ENCODE peak calls at places on chromosome 16, in five cellular contexts. E is NCI-H460; G is central memory CD8-positive, alpha-beta T cell; H is fibroblast of lung; X is EL. K is an unnamed sample.

GRCh38 chr16:55249936-55250335 is 74.1 kb upstream of the IRX6 start:
- DNase-seq in E (no peak), G (no peak), H (no peak), X (no peak), K (no peak)

GRCh38 chr16:11329080-11329491 is 16.2 kb upstream of the RMI2 start:
- DNase-seq in E (no peak), G (no peak), H (peak; percentile 50), X (peak; percentile 48), K (no peak)

GRCh38 chr16:30697264-30698138 is 1.5 kb upstream of the SRCAP start:
- DNase-seq in E (no peak), G (no peak), H (peak; percentile 9), X (no peak), K (no peak)

GRCh38 chr16:24729967-24730815 is 740 bp downstream of the TNRC6A start:
- DNase-seq in E (no peak), G (peak; percentile 13), H (no peak), X (peak; percentile 35), K (peak; percentile 17)

GRCh38 chr16:85383836-85384825 is 229.0 kb upstream of the GSE1 start:
- DNase-seq in E (no peak), G (no peak), H (no peak), X (no peak), K (no peak)

GRCh38 chr16:29876186-29876577 is 13.2 kb upstream of the CDIPT start:
- DNase-seq in E (no peak), G (no peak), H (no peak), X (peak; percentile 12), K (no peak)

GRCh38 chr16:3780570-3780969 is 63.2 kb upstream of the TRAP1 start:
- DNase-seq in E (peak; percentile 21), G (no peak), H (peak; percentile 12), X (peak; percentile 7), K (no peak)

GRCh38 chr16:54651851-54652770 is 278.6 kb upstream of the IRX5 start:
- DNase-seq in E (no peak), G (no peak), H (peak; percentile 59), X (no peak), K (no peak)

GRCh38 chr16:87127061-87127765 is 190.0 kb downstream of the C16orf95 start:
- DNase-seq in E (no peak), G (no peak), H (peak; percentile 70), X (no peak), K (no peak)

GRCh38 chr16:61128545-61129323 is 907.5 kb downstream of the CDH8 start:
- DNase-seq in E (no peak), G (no peak), H (no peak), X (no peak), K (no peak)

GRCh38 chr16:31480851-31481250 is 2.1 kb upstream of the SLC5A2 start:
- DNase-seq in E (no peak), G (no peak), H (no peak), X (no peak), K (no peak)

GRCh38 chr16:17467923-17468540 is 2.7 kb downstream of the XYLT1 start:
- DNase-seq in E (peak; percentile 68), G (no peak), H (peak; percentile 62), X (peak; percentile 65), K (no peak)

GRCh38 chr16:83212301-83212841 is 585.6 kb downstream of the CDH13 start:
- DNase-seq in E (no peak), G (no peak), H (no peak), X (no peak), K (no peak)

GRCh38 chr16:10693889-10694288 is 841 bp downstream of the TEKT5 start:
- DNase-seq in E (no peak), G (no peak), H (no peak), X (no peak), K (no peak)

GRCh38 chr16:64469351-64469750 is 652.5 kb downstream of the CDH11 start:
- DNase-seq in E (no peak), G (no peak), H (no peak), X (no peak), K (no peak)

GRCh38 chr16:48182979-48183537 is 27.3 kb upstream of the ABCC12 start:
- DNase-seq in E (no peak), G (no peak), H (no peak), X (no peak), K (no peak)

GRCh38 chr16:7914738-7915137 is 582.1 kb downstream of the RBFOX1 start:
- DNase-seq in E (no peak), G (no peak), H (no peak), X (no peak), K (no peak)

GRCh38 chr16:19884611-19885455 is at the start of gene GPRC5B:
- DNase-seq in E (peak; percentile 8), G (peak; percentile 11), H (peak; percentile 33), X (peak; percentile 39), K (peak; percentile 21)

GRCh38 chr16:81405702-81406113 is 38.9 kb upstream of the CMIP start:
- DNase-seq in E (peak; percentile 76), G (no peak), H (peak; percentile 99), X (peak; percentile 94), K (no peak)

GRCh38 chr16:8941718-8942344 is 21.9 kb downstream of the USP7 start:
- DNase-seq in E (no peak), G (no peak), H (no peak), X (no peak), K (no peak)

GRCh38 chr16:70575376-70575775 is 51.8 kb downstream of the SF3B3 start:
- DNase-seq in E (no peak), G (no peak), H (no peak), X (no peak), K (no peak)

GRCh38 chr16:79535130-79535529 is 65.4 kb downstream of the MAF start:
- DNase-seq in E (no peak), G (no peak), H (no peak), X (no peak), K (no peak)

GRCh38 chr16:48217708-48218107 is 26.4 kb upstream of the LONP2 start:
- DNase-seq in E (no peak), G (no peak), H (no peak), X (no peak), K (no peak)

GRCh38 chr16:24520983-24521382 is 18.4 kb upstream of the RBBP6 start:
- DNase-seq in E (no peak), G (no peak), H (no peak), X (no peak), K (no peak)

GRCh38 chr16:54317306-54317705 is 30.7 kb upstream of the IRX3 start:
- DNase-seq in E (no peak), G (no peak), H (no peak), X (no peak), K (no peak)

GRCh38 chr16:67470314-67470713 is 10.6 kb downstream of the ATP6V0D1 start:
- DNase-seq in E (no peak), G (no peak), H (no peak), X (no peak), K (no peak)

GRCh38 chr16:68401871-68402747 is 46.2 kb downstream of the SMPD3 start:
- DNase-seq in E (no peak), G (no peak), H (peak; percentile 85), X (peak; percentile 83), K (no peak)

GRCh38 chr16:17668411-17668810 is 197.7 kb upstream of the XYLT1 start:
- DNase-seq in E (no peak), G (no peak), H (no peak), X (no peak), K (no peak)

GRCh38 chr16:89072216-89073130 is 21.2 kb upstream of the ACSF3 start:
- DNase-seq in E (no peak), G (no peak), H (no peak), X (no peak), K (no peak)

GRCh38 chr16:180921-181667 is 835 bp downstream of the HBQ1 start:
- DNase-seq in E (peak; percentile 70), G (peak; percentile 76), H (peak; percentile 52), X (peak; percentile 61), K (peak; percentile 72)

GRCh38 chr16:57807252-57807967 is 5.1 kb upstream of the KIFC3 start:
- DNase-seq in E (peak; percentile 84), G (no peak), H (peak; percentile 35), X (peak; percentile 63), K (no peak)

GRCh38 chr16:54657058-54657708 is 273.5 kb upstream of the IRX5 start:
- DNase-seq in E (no peak), G (no peak), H (peak; percentile 78), X (peak; percentile 61), K (no peak)

GRCh38 chr16:67672739-67673662 is 6.4 kb downstream of the C16orf86 start:
- DNase-seq in E (peak; percentile 79), G (no peak), H (peak; percentile 65), X (peak; percentile 72), K (no peak)

GRCh38 chr16:17149904-17150483 is 320.8 kb downstream of the XYLT1 start:
- DNase-seq in E (peak; percentile 27), G (no peak), H (no peak), X (no peak), K (no peak)

GRCh38 chr16:9128346-9129342 is 37.2 kb downstream of the HAPSTR1 start:
- DNase-seq in E (no peak), G (no peak), H (no peak), X (no peak), K (no peak)

GRCh38 chr16:12587170-12587569 is 216.5 kb downstream of the CPPED1 start:
- DNase-seq in E (no peak), G (no peak), H (no peak), X (no peak), K (no peak)

GRCh38 chr16:27303256-27304100 is 10.3 kb upstream of the IL4R start:
- DNase-seq in E (no peak), G (no peak), H (no peak), X (no peak), K (no peak)

GRCh38 chr16:82439678-82440293 is 187.0 kb upstream of the CDH13 start:
- DNase-seq in E (peak; percentile 18), G (no peak), H (no peak), X (peak; percentile 8), K (no peak)

GRCh38 chr16:81816793-81817210 is 37.7 kb downstream of the PLCG2 start:
- DNase-seq in E (no peak), G (no peak), H (no peak), X (no peak), K (no peak)

GRCh38 chr16:53057658-53058057 is 2.9 kb downstream of the CHD9 start:
- DNase-seq in E (no peak), G (no peak), H (no peak), X (no peak), K (no peak)